ENCODE peak calls at places on chromosomes 3 and 15, in five cellular contexts. M is heart left ventricle, G is sigmoid colon, S is colonic mucosa, H is BJ. X is an unnamed sample.

GRCh38 chr3:5274116-5274515 is 86.6 kb downstream of the EDEM1 start:
- DNase-seq in S (no peak), M (no peak), H (no peak), G (no peak), X (no peak)

GRCh38 chr15:75167588-75168076 is 34.0 kb upstream of the C15orf39 start:
- DNase-seq in S (no peak), H (no peak), M (no peak), G (no peak), X (no peak)

GRCh38 chr3:65425880-65426279 is 612.8 kb downstream of the MAGI1 start:
- DNase-seq in G (no peak), H (no peak), M (no peak), S (no peak), X (no peak)

GRCh38 chr15:47301481-47301880 is 415.8 kb upstream of the SEMA6D start:
- DNase-seq in S (no peak), M (no peak), H (no peak), G (no peak), X (no peak)

GRCh38 chr3:153595186-153595815 is 433.3 kb downstream of the RAP2B start:
- DNase-seq in S (no peak), H (no peak), G (no peak), M (no peak), X (no peak)

GRCh38 chr15:79402136-79402535 is 30.0 kb upstream of the MINAR1 start:
- DNase-seq in S (no peak), G (no peak), M (no peak), H (no peak), X (no peak)

GRCh38 chr3:176359211-176359610 is 838.1 kb downstream of the TBL1XR1 start:
- DNase-seq in M (no peak), G (no peak), H (no peak), S (no peak), X (no peak)

GRCh38 chr3:90054306-90054705 is 946.9 kb downstream of the EPHA3 start:
- DNase-seq in H (no peak), G (no peak), M (no peak), S (no peak), X (no peak)

GRCh38 chr3:17025594-17026139 is 140.9 kb downstream of the PLCL2 start:
- DNase-seq in G (no peak), H (no peak), M (no peak), S (no peak), X (no peak)

GRCh38 chr3:45582407-45582806 is 12.1 kb upstream of the LIMD1 start:
- DNase-seq in H (no peak), G (peak; percentile 61), S (no peak), M (no peak), X (no peak)

GRCh38 chr3:177929310-177929709 is 606.9 kb upstream of the KCNMB2 start:
- DNase-seq in S (no peak), M (no peak), G (no peak), H (no peak), X (no peak)

GRCh38 chr15:49145651-49146609 is 9.5 kb downstream of the COPS2 start:
- DNase-seq in M (no peak), H (no peak), G (no peak), S (peak; percentile 52), X (no peak)
- H3K4me3 ChIP-seq in M (no peak overlapping the region), H (no peak overlapping the region), G (no peak overlapping the region), S (no peak overlapping the region), X (no peak overlapping the region)

GRCh38 chr15:67179411-67179995 is 75.0 kb downstream of the AAGAB start:
- DNase-seq in M (no peak), S (no peak), G (no peak), H (no peak), X (no peak)

GRCh38 chr15:67178569-67179210 is 75.8 kb downstream of the AAGAB start:
- DNase-seq in S (no peak), G (no peak), H (peak; percentile 91), M (no peak), X (peak; percentile 91)

GRCh38 chr15:67181221-67181639 is 73.2 kb downstream of the AAGAB start:
- DNase-seq in M (no peak), H (no peak), G (no peak), S (peak; percentile 13), X (no peak)

GRCh38 chr15:67180035-67180434 is 74.4 kb downstream of the AAGAB start:
- DNase-seq in M (no peak), G (no peak), S (no peak), H (no peak), X (no peak)

DNA sequence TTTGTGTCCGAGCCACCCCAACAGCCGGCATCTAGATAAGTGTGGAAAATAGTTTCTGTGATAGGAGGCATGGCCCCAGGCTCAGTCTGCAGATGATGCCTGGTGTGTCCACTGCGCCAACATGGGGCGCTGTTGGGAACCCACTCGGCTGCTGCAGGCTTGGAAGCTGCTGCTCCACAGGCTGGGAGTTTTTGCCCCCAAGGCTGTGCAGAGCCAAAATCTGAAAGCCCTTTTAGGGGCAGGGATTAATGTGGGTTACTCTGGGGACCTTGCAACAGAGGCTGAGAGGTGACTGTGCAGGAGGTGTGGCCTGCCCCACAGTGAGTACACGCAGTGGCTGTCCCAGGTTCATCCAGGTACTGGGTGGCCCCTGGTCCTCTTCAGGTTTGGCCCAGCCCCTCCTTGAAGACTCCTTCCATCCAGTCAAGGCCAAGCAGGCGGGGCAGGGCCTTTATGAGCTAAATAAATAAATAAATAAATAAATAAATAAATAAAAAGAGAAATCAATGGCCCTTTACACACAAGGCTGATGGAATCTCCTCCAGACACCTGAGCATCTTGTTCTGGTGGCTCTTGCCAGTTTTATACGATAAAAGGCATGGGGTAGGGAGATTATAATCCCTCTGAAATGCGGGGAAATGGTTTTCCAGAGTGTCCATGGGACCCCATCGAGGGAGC is 73.8 kb downstream of the AAGAB start:
- DNase-seq in G (no peak), S (no peak), M (no peak), H (no peak), X (no peak)
- H3K36me3 ChIP-seq in G (peaks cover 6% of the 10 kb centered on the region), S (peaks cover 8% of the 10 kb centered on the region), M (peaks cover 7% of the 10 kb centered on the region), H (peaks cover 28% of the 10 kb centered on the region), X (peaks cover 2% of the 10 kb centered on the region)

DNA sequence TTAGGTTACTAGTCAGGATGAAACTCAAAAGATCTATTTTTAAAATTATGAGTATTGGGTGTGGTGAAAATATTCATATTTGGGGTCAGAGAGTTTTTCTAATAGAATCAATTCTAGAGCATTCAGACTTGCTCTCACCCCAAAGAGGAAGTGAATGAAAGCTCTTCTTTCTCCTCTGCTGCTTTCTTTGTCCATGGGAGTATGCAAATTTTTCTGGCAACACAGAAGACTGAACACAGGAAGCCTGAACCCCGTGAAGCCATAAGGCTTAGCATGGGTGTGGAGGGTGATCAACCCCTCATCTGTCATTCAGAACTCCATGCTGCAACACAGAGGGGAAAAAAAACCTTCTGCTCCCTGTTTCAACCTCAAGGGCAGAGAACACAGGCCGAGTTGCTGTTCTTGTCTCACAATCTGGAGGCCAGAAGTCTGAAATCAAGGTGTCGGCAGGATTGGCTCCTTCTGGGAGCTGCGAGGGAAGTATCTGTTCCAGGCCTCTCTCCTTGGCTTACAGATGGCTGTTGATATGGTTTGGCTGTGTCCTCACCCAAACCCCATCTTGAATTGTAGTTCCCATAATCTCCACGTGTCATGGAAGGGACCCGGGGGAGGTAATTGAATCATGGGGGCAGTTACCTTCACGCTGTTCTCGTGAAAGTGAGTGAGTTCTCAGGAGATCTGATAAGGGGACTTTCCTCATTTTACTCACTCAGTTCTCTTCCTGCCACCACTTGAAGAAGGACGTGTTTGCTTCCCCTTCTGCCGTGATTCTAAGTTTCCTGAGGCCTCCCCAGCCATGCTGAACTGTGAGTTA is 33.7 kb upstream of the CD47 start:
- DNase-seq in M (no peak), S (no peak), H (no peak), G (no peak), X (no peak)
- H3K4me3 ChIP-seq in M (no peak overlapping the region), S (no peak overlapping the region), H (no peak overlapping the region), G (no peak overlapping the region), X (no peak overlapping the region)

GRCh38 chr3:53190659-53191058 is 29.6 kb downstream of the PRKCD start:
- DNase-seq in H (no peak), M (no peak), G (no peak), S (no peak), X (no peak)
- H3K36me3 ChIP-seq in H (peaks cover 18% of the 10 kb centered on the region), M (peaks cover 38% of the 10 kb centered on the region), G (no peaks in the 10 kb centered on the region), S (no peaks in the 10 kb centered on the region), X (peaks cover 1% of the 10 kb centered on the region)

DNA sequence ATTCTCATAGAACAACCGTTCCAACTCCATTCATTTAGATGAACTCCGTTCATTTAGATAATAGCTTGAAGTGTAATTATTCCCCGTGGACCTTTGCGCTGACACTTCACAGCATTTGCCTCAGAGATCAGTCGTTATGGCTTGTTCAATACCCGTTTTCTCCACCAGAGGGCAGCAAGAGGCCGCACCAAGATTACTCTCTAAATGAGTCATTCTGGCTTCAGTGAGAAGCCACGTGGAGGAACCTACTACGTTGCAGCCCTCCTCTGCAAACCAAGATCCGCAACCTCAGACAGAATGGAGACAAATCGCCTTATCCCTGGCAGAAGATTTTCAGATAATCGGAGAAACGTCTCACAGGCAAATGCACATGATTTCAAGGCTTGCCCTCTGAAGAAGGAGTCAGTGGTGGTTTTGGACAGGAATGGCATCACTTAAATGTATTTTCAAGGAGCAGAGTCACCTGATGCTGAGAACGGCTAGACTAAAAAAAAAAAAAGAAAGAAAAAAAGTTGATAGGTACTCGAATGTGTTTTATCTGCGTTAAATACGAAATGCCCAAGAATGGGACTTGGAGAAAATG is 60.5 kb downstream of the GTPBP8 start:
- DNase-seq in H (no peak), S (peak; percentile 90), M (peak; percentile 73), G (peak; percentile 93), X (peak; percentile 38)
- H3K4me3 ChIP-seq in H (no peak overlapping the region), S (no peak overlapping the region), M (no peak overlapping the region), G (peak overlapping the region; percentile 17), X (no peak overlapping the region)

GRCh38 chr3:182948305-182948704 is 32.0 kb downstream of the DCUN1D1 start:
- DNase-seq in G (no peak), M (no peak), S (no peak), H (no peak), X (no peak)
- H3K36me3 ChIP-seq in G (no peaks in the 10 kb centered on the region), M (peaks cover 28% of the 10 kb centered on the region), S (no peaks in the 10 kb centered on the region), H (peaks cover 4% of the 10 kb centered on the region), X (peaks cover 2% of the 10 kb centered on the region)

GRCh38 chr3:11619461-11619860 is 24.3 kb downstream of the VGLL4 start:
- DNase-seq in G (no peak), H (no peak), M (no peak), S (no peak), X (no peak)
- H3K4me3 ChIP-seq in G (no peak overlapping the region), H (no peak overlapping the region), M (no peak overlapping the region), S (no peak overlapping the region), X (no peak overlapping the region)

X was measured in kidney epithelial cell.